ENCODE peak calls at places on chromosomes 11 and 22, in nine cellular contexts. C is lung, A is keratinocyte, V is thoracic aorta, F is K562, N is fibroblast of lung, I is esophagus muscularis mucosa, E is brain microvascular endothelial cell, Z is colonic mucosa. T is an unnamed sample.

GRCh38 chr22:42800731-42801536 is 56.1 kb downstream of the ARFGAP3 start:
- DNase-seq in N (no peak), E (no peak), V (no peak), Z (no peak), C (no peak), I (no peak), A (no peak), F (no peak), T (no peak)

GRCh38 chr11:36313750-36314500 is 17.8 kb downstream of the PRR5L start:
- DNase-seq in Z (no peak), I (no peak), N (no peak), V (no peak), A (no peak), E (no peak), C (no peak), F (no peak), T (no peak)

GRCh38 chr11:282630-283360 is 4.6 kb downstream of the NLRP6 start:
- DNase-seq in C (no peak), A (no peak), F (no peak), I (no peak), V (no peak), Z (no peak), N (no peak), E (no peak), T (no peak)

GRCh38 chr11:4891996-4892640 is 10.4 kb downstream of the OR51T1 start:
- DNase-seq in F (peak), Z (no peak), A (no peak), E (peak), N (peak), I (no peak), V (no peak), C (no peak), T (no peak)

GRCh38 chr11:94664336-94664735 is 97.2 kb downstream of the PIWIL4 start:
- DNase-seq in A (no peak), I (no peak), V (no peak), Z (no peak), C (no peak), N (no peak), F (no peak), E (no peak), T (no peak)

GRCh38 chr11:8233691-8234424 is 29.8 kb downstream of the LMO1 start:
- DNase-seq in V (no peak), N (no peak), Z (no peak), F (no peak), A (no peak), C (no peak), E (peak), I (no peak), T (no peak)

GRCh38 chr11:77471520-77472234 is 2.2 kb downstream of the PAK1 start:
- DNase-seq in F (no peak), I (no peak), A (no peak), V (no peak), Z (peak), C (no peak), N (peak), E (no peak), T (no peak)

GRCh38 chr11:1234054-1234720 is 11.3 kb downstream of the MUC5B start:
- DNase-seq in C (no peak), A (no peak), N (no peak), E (no peak), F (no peak), Z (peak), I (no peak), V (no peak), T (no peak)

GRCh38 chr11:130180491-130180890 is 20.9 kb downstream of the ST14 start:
- DNase-seq in E (no peak), V (no peak), N (peak), F (no peak), A (no peak), Z (peak), C (no peak), I (no peak), T (no peak)

GRCh38 chr11:83674498-83674897 is 388.3 kb upstream of the CCDC90B start:
- DNase-seq in E (no peak), I (no peak), N (no peak), V (no peak), Z (no peak), A (no peak), F (no peak), C (no peak), T (no peak)

GRCh38 chr22:44423556-44423955 is 74.5 kb downstream of the RTL6 start:
- DNase-seq in Z (no peak), N (no peak), V (no peak), E (no peak), C (no peak), F (no peak), A (no peak), I (no peak), T (no peak)

GRCh38 chr22:36194971-36195370 is 6.6 kb downstream of the APOL4 start:
- DNase-seq in I (no peak), N (peak), F (peak), E (peak), C (peak), A (no peak), Z (peak), V (no peak), T (peak)

GRCh38 chr22:44661070-44661469 is 40.9 kb upstream of the PRR5 start:
- DNase-seq in E (no peak), V (no peak), N (no peak), C (no peak), I (peak), A (no peak), F (no peak), Z (no peak), T (no peak)

GRCh38 chr11:102582140-102582539 is 43.0 kb downstream of the MMP20 start:
- DNase-seq in Z (no peak), E (no peak), I (no peak), N (no peak), A (no peak), C (no peak), F (no peak), V (no peak), T (no peak)

GRCh38 chr11:82889133-82890001 is 10.9 kb downstream of the PRCP start:
- DNase-seq in E (no peak), A (no peak), Z (no peak), F (no peak), V (no peak), I (no peak), N (no peak), C (no peak), T (no peak)

GRCh38 chr22:44032126-44032730 is 8.1 kb downstream of the PARVB start:
- DNase-seq in I (no peak), E (no peak), F (no peak), Z (no peak), V (no peak), A (no peak), N (peak), C (no peak), T (no peak)

GRCh38 chr11:29159552-29160465 is 857.0 kb downstream of the KCNA4 start:
- DNase-seq in A (no peak), V (no peak), N (peak), I (no peak), Z (peak), C (peak), E (peak), F (peak), T (no peak)

GRCh38 chr11:103035656-103036434 is 56.1 kb downstream of the DCUN1D5 start:
- DNase-seq in F (peak), C (no peak), Z (peak), V (no peak), I (no peak), E (peak), A (peak), N (peak), T (no peak)

GRCh38 chr11:114883472-114883871 is 205.1 kb downstream of the NXPE2 start:
- DNase-seq in C (no peak), F (no peak), A (no peak), V (no peak), I (no peak), N (no peak), E (no peak), Z (no peak), T (no peak)

GRCh38 chr11:31254411-31254810 is 115.1 kb downstream of the DCDC1 start:
- DNase-seq in N (peak), V (no peak), F (no peak), E (no peak), C (no peak), A (no peak), I (no peak), Z (no peak), T (no peak)

GRCh38 chr11:100619484-100619883 is 67.6 kb upstream of the ARHGAP42 start:
- DNase-seq in C (no peak), N (no peak), E (peak), A (no peak), I (no peak), F (no peak), Z (no peak), V (no peak), T (no peak)

GRCh38 chr11:73237471-73238290 is 19.6 kb downstream of the P2RY2 start:
- DNase-seq in V (peak), F (no peak), E (peak), Z (no peak), I (no peak), A (no peak), N (peak), C (no peak), T (no peak)

GRCh38 chr11:4134844-4135243 is 40.2 kb downstream of the RRM1 start:
- DNase-seq in F (no peak), E (peak), N (peak), A (no peak), I (no peak), C (no peak), V (no peak), Z (no peak), T (no peak)

GRCh38 chr22:48811885-48812284 is 1015.8 kb downstream of the BRD1 start:
- DNase-seq in F (no peak), Z (no peak), I (no peak), C (no peak), N (no peak), E (no peak), V (no peak), A (no peak), T (no peak)

GRCh38 chr11:29119691-29120328 is 897.0 kb downstream of the KCNA4 start:
- DNase-seq in V (no peak), C (no peak), A (no peak), E (peak), Z (no peak), F (no peak), N (peak), I (no peak), T (no peak)

GRCh38 chr11:59556115-59556882 is 45.0 kb downstream of the OR4D9 start:
- DNase-seq in N (peak), C (peak), V (no peak), I (no peak), A (no peak), Z (no peak), F (peak), E (peak), T (peak)

GRCh38 chr22:50473088-50473487 is 1.7 kb downstream of the SBF1 start:
- DNase-seq in N (no peak), E (no peak), C (no peak), A (no peak), I (no peak), V (no peak), F (peak), Z (peak), T (no peak)

GRCh38 chr11:126419801-126420729 is 64.6 kb downstream of the ST3GAL4 start:
- DNase-seq in N (peak), F (peak), Z (no peak), E (peak), A (no peak), C (no peak), I (no peak), V (no peak), T (no peak)

GRCh38 chr11:14589421-14589820 is 54.2 kb upstream of the PDE3B start:
- DNase-seq in V (no peak), A (no peak), Z (no peak), I (no peak), C (no peak), F (no peak), N (no peak), E (no peak), T (no peak)

GRCh38 chr22:37887610-37888378 is 18.3 kb upstream of the MICALL1 start:
- DNase-seq in I (no peak), F (no peak), E (peak), Z (peak), V (no peak), N (peak), C (peak), A (no peak), T (peak)

GRCh38 chr22:48940266-48940987 is 887.2 kb downstream of the BRD1 start:
- DNase-seq in A (no peak), Z (peak), V (no peak), E (no peak), C (peak), N (no peak), I (peak), F (no peak), T (peak)

GRCh38 chr11:33557201-33557600 is 143.4 kb downstream of the C11orf91 start:
- DNase-seq in Z (no peak), I (no peak), C (no peak), V (no peak), F (no peak), E (peak), A (peak), N (no peak), T (no peak)

GRCh38 chr11:133306019-133306418 is 226.3 kb downstream of the OPCML start:
- DNase-seq in Z (no peak), E (no peak), A (no peak), I (no peak), F (no peak), C (no peak), N (no peak), V (no peak), T (no peak)

DNA sequence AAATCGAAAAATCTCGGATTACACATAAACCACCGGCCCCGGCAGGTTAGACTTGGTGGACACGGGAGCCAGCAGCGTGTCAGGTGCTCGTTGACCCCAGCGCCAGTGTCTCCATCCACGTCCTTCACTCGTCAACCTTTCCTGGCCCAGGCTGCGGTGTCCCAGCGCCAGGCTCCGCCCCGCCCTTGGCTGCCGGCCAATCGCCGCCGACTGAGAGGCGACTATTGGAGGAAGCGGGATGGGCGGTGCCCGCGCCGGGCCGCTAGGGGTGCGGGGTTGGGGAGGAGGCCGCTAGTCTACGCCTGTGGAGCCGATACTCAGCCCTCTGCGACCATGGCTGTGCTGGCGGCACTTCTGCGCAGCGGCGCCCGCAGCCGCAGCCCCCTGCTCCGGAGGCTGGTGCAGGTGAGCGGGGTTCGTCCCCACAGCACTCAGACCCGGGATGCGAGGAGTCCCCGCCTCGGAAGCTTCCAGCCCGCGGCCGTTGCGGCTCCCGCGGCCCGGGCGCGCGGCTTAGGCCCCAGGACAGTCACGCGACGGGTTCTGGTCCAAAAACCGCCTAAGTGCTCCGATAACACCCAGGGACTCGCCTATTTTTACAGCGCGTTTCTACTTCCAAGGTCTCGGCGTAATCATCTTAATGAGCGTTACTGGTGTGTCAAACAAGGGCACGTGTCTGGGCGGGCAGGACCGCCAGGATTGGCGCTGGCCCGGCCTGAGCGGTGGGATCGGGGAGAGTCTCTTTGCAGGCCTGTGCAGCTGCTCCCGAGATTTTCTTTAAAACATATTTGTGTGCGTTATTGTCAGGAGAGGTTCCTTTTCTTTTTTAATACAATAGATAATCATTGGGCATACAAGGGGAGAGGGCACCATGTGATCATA is at the start of gene ACAT1:
- DNase-seq in N (peak), C (peak), I (peak), F (peak), E (peak), V (peak), A (peak), Z (peak), T (peak)
- TF ChIP-seq CTCF in N (peak), C (no peak), I (peak), F (peak), E (peak), V (peak), A (peak), Z (peak), T (peak)

GRCh38 chr11:12377106-12377823 is at the start of gene PARVA:
- DNase-seq in F (no peak), V (no peak), I (peak), C (peak), N (peak), Z (peak), A (no peak), E (peak), T (no peak)
- TF ChIP-seq CTCF in F (no peak), V (peak), I (peak), C (no peak), N (no peak), Z (no peak), A (no peak), E (no peak), T (no peak)

GRCh38 chr11:64341851-64342791 is 2.1 kb downstream of the CCDC88B start:
- DNase-seq in A (no peak), E (peak), V (peak), Z (peak), N (peak), I (peak), C (peak), F (peak), T (no peak)
- TF ChIP-seq CTCF in A (peak), E (no peak), V (peak), Z (peak), N (peak), I (peak), C (peak), F (peak), T (peak)

GRCh38 chr11:119031912-119032280 is 1.2 kb upstream of the SLC37A4 start:
- DNase-seq in E (no peak), Z (no peak), V (no peak), A (no peak), F (no peak), I (no peak), N (no peak), C (no peak), T (no peak)

GRCh38 chr11:119030029-119030328 is 698 bp downstream of the SLC37A4 start:
- DNase-seq in N (no peak), A (no peak), Z (no peak), E (no peak), F (no peak), I (no peak), V (no peak), C (no peak), T (no peak)

GRCh38 chr11:119029340-119030028 is 1.2 kb downstream of the SLC37A4 start:
- DNase-seq in F (peak), E (no peak), Z (peak), V (no peak), C (no peak), I (no peak), N (no peak), A (no peak), T (no peak)

GRCh38 chr11:119029069-119029339 is 1.7 kb downstream of the SLC37A4 start:
- DNase-seq in Z (no peak), V (no peak), I (no peak), E (no peak), F (peak), N (no peak), C (no peak), A (no peak), T (no peak)

DNA sequence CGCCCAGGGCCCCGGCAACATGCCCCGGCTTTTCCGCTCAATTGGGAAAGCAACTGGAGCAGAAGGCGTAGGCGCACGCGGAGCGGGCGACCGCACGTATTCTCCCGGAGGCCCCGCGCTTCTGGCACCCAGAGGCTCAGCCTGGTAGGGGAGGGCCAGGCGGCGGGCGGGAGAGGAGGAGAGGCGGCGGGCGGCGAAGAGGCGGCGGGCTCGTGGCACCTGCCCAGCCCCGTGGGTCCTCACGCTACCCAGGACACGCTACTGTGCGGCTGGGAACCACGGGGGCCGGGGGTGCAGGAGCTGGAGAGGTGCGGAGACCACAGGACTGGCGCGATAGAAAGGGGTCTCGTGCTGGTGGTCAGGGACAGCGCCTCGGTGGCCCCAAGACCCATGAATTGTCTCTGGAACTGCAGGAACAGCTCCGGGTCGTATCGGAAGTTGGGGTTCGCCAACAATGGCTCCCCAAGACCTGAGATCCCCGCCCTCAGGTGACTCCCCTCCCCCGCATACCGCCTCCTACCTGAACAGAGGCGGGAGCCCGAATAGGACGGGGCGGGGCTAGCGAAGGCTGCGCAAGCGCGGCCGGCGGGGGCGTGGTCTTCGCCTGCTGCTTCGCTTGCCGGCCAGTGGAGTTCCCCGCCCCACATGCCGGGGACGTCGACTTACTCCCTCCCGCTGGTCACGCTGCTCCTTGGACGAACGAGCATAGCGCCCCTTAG is at the start of gene SLC37A4:
- DNase-seq in N (peak), V (peak), F (peak), A (peak), C (peak), E (peak), Z (peak), I (peak), T (peak)
- TF ChIP-seq CTCF in N (peak), V (peak), F (peak), A (peak), C (peak), E (no peak), Z (peak), I (no peak), T (peak)

DNA sequence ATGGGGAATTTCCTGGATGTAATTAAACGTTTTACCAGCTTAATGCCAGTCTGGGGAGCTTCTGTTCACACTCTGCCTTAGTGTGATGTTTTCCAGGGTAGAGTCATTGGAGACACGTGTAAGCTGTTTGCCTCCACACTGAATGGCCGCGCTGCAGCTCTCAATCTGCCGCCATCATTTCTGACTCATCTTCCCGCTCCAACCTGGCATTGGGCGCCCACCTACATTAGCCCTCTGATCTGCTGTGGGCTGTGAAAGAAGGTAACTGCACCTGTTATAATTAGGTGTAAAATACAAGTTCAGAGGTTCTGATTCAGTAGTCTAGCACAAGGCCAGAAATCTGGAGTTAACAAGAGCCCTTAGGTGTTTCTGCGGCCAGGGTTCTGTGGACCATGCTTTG is 54.6 kb downstream of the MN1 start:
- DNase-seq in F (no peak), A (no peak), N (no peak), I (no peak), Z (no peak), E (no peak), V (no peak), C (no peak), T (no peak)
- TF ChIP-seq CTCF in F (no peak), A (no peak), N (no peak), I (no peak), Z (no peak), E (no peak), V (no peak), C (no peak), T (no peak)

GRCh38 chr11:17722000-17722643 is 2.8 kb downstream of the MYOD1 start:
- DNase-seq in A (no peak), E (no peak), N (peak), I (no peak), C (no peak), V (no peak), Z (no peak), F (peak), T (no peak)
- TF ChIP-seq CTCF in A (peak), E (peak), N (peak), I (peak), C (no peak), V (no peak), Z (no peak), F (peak), T (peak)

T was measured in osteocyte.